ENCODE peak calls at places on chromosomes 2 and 18, in four cellular contexts. One of them, this sample, is unnamed.

GRCh38 chr2:2057125-2057721 is 273.9 kb downstream of the MYT1L start:
- DNase-seq in endothelial cell: peak; percentile 15
- DNase-seq in PC-9: no peak
- DNase-seq in GM06990: no peak
- DNase-seq in this sample: no peak

GRCh38 chr2:224596289-224596688 is 11.1 kb upstream of the CUL3 start:
- DNase-seq in endothelial cell: no peak
- DNase-seq in PC-9: no peak
- DNase-seq in GM06990: no peak
- DNase-seq in this sample: no peak

GRCh38 chr18:64132871-64133270 is 16.0 kb downstream of the LINC00305 start:
- DNase-seq in endothelial cell: no peak
- DNase-seq in PC-9: no peak
- DNase-seq in GM06990: no peak
- DNase-seq in this sample: no peak

GRCh38 chr2:180979935-180980184 is 545 bp upstream of the UBE2E3 start:
- DNase-seq in endothelial cell: no peak
- DNase-seq in PC-9: no peak
- DNase-seq in GM06990: no peak
- DNase-seq in this sample: no peak

GRCh38 chr2:27897755-27898154 is 7.2 kb downstream of the BABAM2 start:
- DNase-seq in endothelial cell: no peak
- DNase-seq in PC-9: no peak
- DNase-seq in GM06990: no peak
- DNase-seq in this sample: no peak

GRCh38 chr2:75002007-75002406 is 43.6 kb downstream of the POLE4 start:
- DNase-seq in endothelial cell: no peak
- DNase-seq in PC-9: no peak
- DNase-seq in GM06990: no peak
- DNase-seq in this sample: no peak

GRCh38 chr2:30336978-30337841 is 105.9 kb downstream of the LBH start:
- DNase-seq in endothelial cell: no peak
- DNase-seq in PC-9: no peak
- DNase-seq in GM06990: peak; percentile 86
- DNase-seq in this sample: no peak

GRCh38 chr18:13278231-13278630 is 59.7 kb downstream of the LDLRAD4 start:
- DNase-seq in endothelial cell: no peak
- DNase-seq in PC-9: no peak
- DNase-seq in GM06990: no peak
- DNase-seq in this sample: no peak

GRCh38 chr2:11912980-11913379 is 166.5 kb downstream of the LPIN1 start:
- DNase-seq in endothelial cell: no peak
- DNase-seq in PC-9: no peak
- DNase-seq in GM06990: no peak
- DNase-seq in this sample: no peak

GRCh38 chr2:17814601-17815000 is 1.7 kb upstream of the MSGN1 start:
- DNase-seq in endothelial cell: no peak
- DNase-seq in PC-9: no peak
- DNase-seq in GM06990: no peak
- DNase-seq in this sample: no peak

GRCh38 chr2:236642584-236643291 is 73.1 kb downstream of the ACKR3 start:
- DNase-seq in endothelial cell: no peak
- DNase-seq in PC-9: peak; percentile 56
- DNase-seq in GM06990: no peak
- DNase-seq in this sample: no peak

GRCh38 chr2:1665761-1666505 is 78.4 kb downstream of the PXDN start:
- DNase-seq in endothelial cell: no peak
- DNase-seq in PC-9: no peak
- DNase-seq in GM06990: no peak
- DNase-seq in this sample: no peak

GRCh38 chr2:96025107-96025492 is 9.6 kb downstream of the GPAT2 start:
- DNase-seq in endothelial cell: no peak
- DNase-seq in PC-9: no peak
- DNase-seq in GM06990: no peak
- DNase-seq in this sample: no peak

GRCh38 chr2:44135771-44136170 is 32.9 kb upstream of the PPM1B start:
- DNase-seq in endothelial cell: no peak
- DNase-seq in PC-9: no peak
- DNase-seq in GM06990: no peak
- DNase-seq in this sample: no peak

GRCh38 chr2:62446491-62446890 is 59.5 kb downstream of the TMEM17 start:
- DNase-seq in endothelial cell: no peak
- DNase-seq in PC-9: no peak
- DNase-seq in GM06990: no peak
- DNase-seq in this sample: no peak

GRCh38 chr18:4813708-4814107 is 358.6 kb upstream of the DLGAP1 start:
- DNase-seq in endothelial cell: no peak
- DNase-seq in PC-9: no peak
- DNase-seq in GM06990: no peak
- DNase-seq in this sample: no peak

GRCh38 chr18:24937624-24938285 is 414.2 kb downstream of the ZNF521 start:
- DNase-seq in endothelial cell: no peak
- DNase-seq in PC-9: no peak
- DNase-seq in GM06990: no peak
- DNase-seq in this sample: no peak

DNA sequence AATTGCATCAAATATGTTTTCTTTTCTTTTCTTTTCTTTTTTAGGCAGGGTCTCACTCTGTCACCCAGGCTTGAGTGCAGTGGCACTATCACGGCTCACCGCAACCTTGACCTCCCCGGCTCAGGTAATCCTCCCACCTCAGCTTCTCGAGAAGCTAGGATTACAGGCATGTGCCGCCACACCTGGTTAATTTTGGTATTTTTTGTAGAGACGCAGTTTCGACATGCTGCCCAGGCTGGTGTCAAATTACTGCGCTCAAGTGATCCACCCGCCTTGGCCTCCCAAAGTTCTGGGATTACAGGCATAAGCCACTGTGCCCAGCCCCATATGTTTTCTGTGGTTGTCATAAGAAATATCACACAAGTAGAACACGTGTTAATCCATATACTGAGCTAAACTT is 14.7 kb downstream of the ENOSF1 start:
- DNase-seq in endothelial cell: no peak
- DNase-seq in PC-9: no peak
- DNase-seq in GM06990: no peak
- DNase-seq in this sample: peak; percentile 9
- TF ChIP-seq CTCF in endothelial cell: no peak
- TF ChIP-seq CTCF in PC-9: no peak
- TF ChIP-seq CTCF in GM06990: no peak
- TF ChIP-seq CTCF in this sample: no peak

GRCh38 chr2:102027036-102027702 is 35.4 kb downstream of the IL1R2 start:
- DNase-seq in endothelial cell: no peak
- DNase-seq in PC-9: no peak
- DNase-seq in GM06990: no peak
- DNase-seq in this sample: no peak
- TF ChIP-seq CTCF in endothelial cell: no peak
- TF ChIP-seq CTCF in PC-9: no peak
- TF ChIP-seq CTCF in GM06990: no peak
- TF ChIP-seq CTCF in this sample: no peak

GRCh38 chr2:177029501-177029900 is 183.1 kb upstream of the HNRNPA3 start:
- DNase-seq in endothelial cell: no peak
- DNase-seq in PC-9: no peak
- DNase-seq in GM06990: no peak
- DNase-seq in this sample: no peak
- TF ChIP-seq CTCF in endothelial cell: no peak
- TF ChIP-seq CTCF in PC-9: peak; percentile 58
- TF ChIP-seq CTCF in GM06990: peak; percentile 10
- TF ChIP-seq CTCF in this sample: no peak

DNA sequence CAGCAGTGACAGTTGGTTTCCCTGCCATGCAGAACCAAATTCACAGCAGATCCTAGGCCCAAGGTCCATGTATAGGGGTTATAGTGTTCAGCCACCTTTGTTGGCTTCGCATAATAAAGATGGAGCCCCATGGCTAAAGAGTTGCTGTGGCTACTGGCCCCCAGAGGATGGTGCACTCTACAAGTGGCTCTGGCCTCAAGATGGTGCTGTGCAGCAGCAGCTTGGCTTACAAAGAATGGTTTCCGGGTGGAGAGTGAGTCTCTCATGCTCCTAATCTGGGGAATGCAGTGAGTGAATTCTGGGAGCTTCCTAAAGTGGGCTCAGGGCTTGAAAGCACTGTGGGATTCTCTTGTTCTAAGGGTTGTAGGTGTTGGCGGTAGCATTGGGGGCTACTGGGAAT is 1199.7 kb downstream of the CNTNAP5 start:
- DNase-seq in endothelial cell: no peak
- DNase-seq in PC-9: no peak
- DNase-seq in GM06990: no peak
- DNase-seq in this sample: no peak
- TF ChIP-seq CTCF in endothelial cell: no peak
- TF ChIP-seq CTCF in PC-9: no peak
- TF ChIP-seq CTCF in GM06990: no peak
- TF ChIP-seq CTCF in this sample: no peak

GRCh38 chr2:154120706-154121105 is 249.0 kb downstream of the GALNT13 start:
- DNase-seq in endothelial cell: peak; percentile 6
- DNase-seq in PC-9: no peak
- DNase-seq in GM06990: no peak
- DNase-seq in this sample: no peak
- TF ChIP-seq CTCF in endothelial cell: no peak
- TF ChIP-seq CTCF in PC-9: no peak
- TF ChIP-seq CTCF in GM06990: no peak
- TF ChIP-seq CTCF in this sample: no peak

DNA sequence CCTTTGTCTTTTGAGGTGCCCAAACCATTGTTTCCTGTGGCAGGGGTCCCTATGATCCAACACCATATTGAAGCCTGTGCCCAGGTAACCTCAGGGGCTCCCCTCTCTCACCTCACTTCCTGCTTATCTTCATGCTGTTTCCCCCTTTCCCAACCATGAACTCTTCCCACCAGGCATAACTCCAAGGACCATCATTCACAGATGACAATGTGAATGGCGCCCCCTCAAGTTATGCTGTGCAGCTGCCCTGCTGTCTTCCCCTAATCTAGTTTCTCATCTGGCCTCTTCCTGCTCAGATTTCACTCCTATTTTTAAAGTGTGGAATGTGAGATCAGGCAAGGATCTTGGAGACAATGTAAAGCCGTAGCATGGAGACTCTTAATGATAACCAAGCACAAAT is 1.4 kb downstream of the GMPPA start:
- DNase-seq in endothelial cell: no peak
- DNase-seq in PC-9: no peak
- DNase-seq in GM06990: no peak
- DNase-seq in this sample: no peak
- TF ChIP-seq CTCF in endothelial cell: no peak
- TF ChIP-seq CTCF in PC-9: peak; percentile 42
- TF ChIP-seq CTCF in GM06990: peak; percentile 45
- TF ChIP-seq CTCF in this sample: no peak